ENCODE peak calls at places on chromosomes 16 and 17, in nine cellular contexts. L is CD8-positive, alpha-beta memory T cell; G is effector memory CD4-positive, alpha-beta T cell; J is ascending aorta; N is Peyer's patch; E is right lobe of liver; B is tibial artery; A is fibroblast of lung; T is heart right ventricle. I is an unnamed sample.

GRCh38 chr17:56594528-56595418 is 1.3 kb downstream of the NOG start:
- DNase-seq in J (no peak), N (no peak), A (no peak), B (no peak), E (no peak), G (no peak), T (no peak), L (no peak), I (no peak)

GRCh38 chr17:76884995-76885896 is 17.0 kb downstream of the MGAT5B start:
- DNase-seq in A (no peak), B (no peak), E (no peak), G (no peak), T (no peak), L (no peak), J (no peak), N (no peak), I (no peak)

GRCh38 chr16:72836985-72837384 is 210.9 kb downstream of the ZFHX3 start:
- DNase-seq in E (no peak), J (no peak), A (no peak), G (no peak), B (no peak), N (no peak), L (no peak), T (no peak), I (no peak)

GRCh38 chr17:75783803-75784472 is 668 bp upstream of the UNK start:
- DNase-seq in B (no peak), N (no peak), E (peak; percentile 68), A (no peak), T (no peak), G (no peak), J (peak; percentile 75), L (no peak), I (no peak)

GRCh38 chr17:63675607-63676539 is 24.1 kb downstream of the LIMD2 start:
- DNase-seq in N (peak; percentile 76), B (peak; percentile 90), L (no peak), A (peak; percentile 90), J (peak; percentile 94), G (no peak), E (peak; percentile 85), T (peak; percentile 64), I (no peak)

GRCh38 chr17:49112936-49113335 is 19.6 kb upstream of the B4GALNT2 start:
- DNase-seq in N (no peak), J (no peak), L (no peak), B (no peak), G (no peak), A (no peak), E (no peak), T (no peak), I (no peak)

GRCh38 chr17:73571524-73572130 is 72.6 kb downstream of the SDK2 start:
- DNase-seq in L (no peak), T (no peak), J (no peak), B (no peak), E (no peak), A (no peak), G (no peak), N (no peak), I (no peak)

GRCh38 chr17:48100591-48101011 is 677 bp downstream of the CBX1 start:
- DNase-seq in A (peak; percentile 66), E (peak; percentile 63), J (peak; percentile 79), G (no peak), B (peak; percentile 41), T (peak; percentile 42), L (no peak), N (no peak), I (peak; percentile 58)

GRCh38 chr17:17055286-17056166 is 13.3 kb downstream of the MPRIP start:
- DNase-seq in A (no peak), T (no peak), G (no peak), L (no peak), B (no peak), J (peak; percentile 71), E (no peak), N (no peak), I (no peak)

GRCh38 chr16:83994087-83994486 is 26.0 kb downstream of the NECAB2 start:
- DNase-seq in T (no peak), E (no peak), L (peak; percentile 43), A (peak; percentile 91), J (no peak), G (no peak), B (no peak), N (no peak), I (no peak)

GRCh38 chr17:1714980-1715802 is 5.0 kb upstream of the TLCD2 start:
- DNase-seq in N (peak; percentile 93), T (peak; percentile 92), L (peak; percentile 65), G (no peak), A (peak; percentile 95), E (peak; percentile 95), B (peak; percentile 93), J (peak; percentile 96), I (no peak)

GRCh38 chr17:28485049-28485448 is 11.6 kb downstream of the SLC13A2 start:
- DNase-seq in E (no peak), G (no peak), L (no peak), N (no peak), J (no peak), B (no peak), A (no peak), T (no peak), I (no peak)

GRCh38 chr16:19289805-19290490 is 4.4 kb downstream of the CLEC19A start:
- DNase-seq in E (no peak), A (no peak), J (no peak), N (no peak), G (no peak), B (no peak), T (no peak), L (no peak), I (no peak)

GRCh38 chr17:61296058-61296457 is 103.6 kb upstream of the TBX2 start:
- DNase-seq in A (no peak), N (no peak), L (no peak), G (no peak), T (no peak), B (no peak), E (no peak), J (no peak), I (no peak)

GRCh38 chr16:67562918-67563707 is 787 bp downstream of the CTCF start:
- DNase-seq in G (peak; percentile 35), L (peak; percentile 79), J (peak; percentile 77), N (peak; percentile 82), E (peak; percentile 80), A (peak; percentile 38), B (no peak), T (peak; percentile 73), I (no peak)

GRCh38 chr16:19393226-19394074 is 24.2 kb upstream of the TMC5 start:
- DNase-seq in G (no peak), L (no peak), A (peak; percentile 25), N (no peak), T (no peak), B (no peak), E (no peak), J (no peak), I (no peak)

DNA sequence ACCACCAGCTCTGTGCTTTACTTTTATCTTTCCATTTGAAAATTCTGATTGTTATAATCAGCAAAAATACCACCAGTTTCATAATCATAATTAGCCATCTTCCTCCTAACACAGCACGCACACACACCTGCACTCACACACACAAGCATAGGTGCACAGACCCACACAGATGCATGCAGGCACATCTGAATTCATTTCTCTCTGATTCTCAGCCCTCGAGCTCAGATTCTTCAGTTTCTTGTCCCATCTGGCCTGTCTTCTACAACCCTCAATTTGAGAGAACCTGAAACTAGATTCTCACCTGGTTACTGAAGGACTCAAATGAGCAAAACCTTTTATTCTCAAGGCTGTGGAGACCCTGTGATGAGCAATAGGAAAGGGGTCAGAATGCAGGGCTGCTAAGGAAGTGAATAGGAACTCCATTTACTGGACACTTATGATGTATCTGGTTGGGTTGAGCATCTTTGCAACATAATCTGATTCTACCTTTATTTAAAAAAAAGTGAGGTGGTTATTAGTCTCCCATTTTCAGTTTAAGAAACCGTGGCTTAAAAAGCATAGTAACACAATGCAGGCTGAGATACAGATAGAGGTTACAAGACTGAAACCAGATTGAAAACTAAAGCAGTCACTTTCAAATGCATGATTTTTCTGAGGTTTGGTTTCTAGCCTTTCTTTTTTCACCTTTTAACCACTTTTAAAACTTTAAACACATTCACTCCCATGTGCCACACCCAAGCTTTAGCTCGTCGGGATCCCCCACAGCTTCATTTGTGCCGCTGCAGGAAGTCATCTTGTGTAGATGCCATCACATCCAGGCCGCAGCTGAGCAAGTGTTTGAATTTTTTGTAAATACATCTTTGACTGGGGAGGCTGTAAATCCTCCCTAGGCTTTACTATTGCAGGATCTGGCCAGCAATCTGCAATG is 9.4 kb downstream of the KRT33A start:
- DNase-seq in T (no peak), A (no peak), G (peak; percentile 34), J (no peak), L (peak; percentile 87), B (no peak), N (no peak), E (no peak), I (no peak)
- H3K4me1 ChIP-seq in T (no peaks in the 10 kb centered on the region), A (no peaks in the 10 kb centered on the region), G (peaks cover 25% of the 10 kb centered on the region), J (no peaks in the 10 kb centered on the region), L (peaks cover 63% of the 10 kb centered on the region), B (no peaks in the 10 kb centered on the region), N (no peaks in the 10 kb centered on the region), E (no peaks in the 10 kb centered on the region), I (no peaks in the 10 kb centered on the region)

DNA sequence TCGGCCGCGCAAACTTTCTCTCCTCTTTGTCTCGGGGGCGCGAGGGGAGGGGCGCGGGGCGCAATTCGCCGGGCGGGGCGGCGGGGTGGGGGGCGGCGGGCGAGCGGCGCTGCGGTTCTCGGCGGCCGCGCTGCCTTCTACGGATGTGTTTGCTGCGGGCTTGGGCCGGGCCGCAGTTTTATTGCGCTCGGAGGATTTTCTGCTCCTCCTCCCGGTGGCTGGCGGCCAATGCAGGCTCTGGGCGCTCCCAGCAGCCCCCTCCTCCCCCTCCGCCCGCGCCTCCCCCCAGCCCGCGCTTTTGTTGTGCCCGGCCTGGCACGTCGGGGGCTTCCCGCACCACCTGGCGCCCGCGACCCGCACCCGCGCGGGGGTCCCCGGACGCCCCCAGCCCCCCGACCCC is at the start of gene TIMP2:
- DNase-seq in J (peak; percentile 90), E (peak; percentile 90), N (peak; percentile 86), T (peak; percentile 92), G (peak; percentile 39), B (peak; percentile 88), L (peak; percentile 70), A (peak; percentile 89), I (no peak)
- H3K27ac ChIP-seq in J (peak within 1 kb of the TSS; percentile 96), E (peak within 1 kb of the TSS; percentile 79), N (peak within 1 kb of the TSS; percentile 97), T (peak within 1 kb of the TSS; percentile 94), G (no peak within 1 kb of the TSS), B (peak within 1 kb of the TSS; percentile 96), L (no peak within 1 kb of the TSS), A (peak within 1 kb of the TSS; percentile 90), I (no peak within 1 kb of the TSS)

DNA sequence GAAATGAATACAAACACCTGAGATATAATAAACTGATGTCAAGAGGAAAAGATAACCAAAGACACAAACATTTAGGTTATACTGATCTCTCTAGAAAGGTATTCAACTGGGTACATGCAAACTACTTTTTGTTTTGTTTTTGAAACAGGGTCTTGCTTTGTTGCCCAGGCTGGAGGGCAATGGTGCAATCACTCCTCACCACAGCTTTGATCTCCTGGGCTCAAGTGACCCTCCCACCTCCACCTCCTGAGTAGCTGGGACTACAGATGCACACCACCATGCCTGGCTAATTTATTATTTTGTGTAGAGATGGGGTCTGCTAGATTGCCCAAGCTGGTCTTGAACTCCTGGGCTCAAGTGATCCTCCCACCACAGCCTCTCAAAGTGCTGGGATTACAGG is 38.1 kb downstream of the TEKT5 start:
- DNase-seq in T (no peak), B (no peak), A (no peak), E (no peak), L (no peak), J (no peak), N (no peak), G (no peak), I (no peak)
- H3K4me3 ChIP-seq in T (no peak overlapping the region), B (no peak overlapping the region), A (no peak overlapping the region), E (no peak overlapping the region), L (no peak overlapping the region), J (no peak overlapping the region), N (no peak overlapping the region), G (no peak overlapping the region), I (no peak overlapping the region)

GRCh38 chr17:82861393-82861775 is 21.6 kb upstream of the ZNF750 start:
- DNase-seq in T (no peak), J (no peak), G (no peak), L (no peak), E (no peak), N (peak; percentile 41), B (no peak), A (no peak), I (no peak)
- H3K4me1 ChIP-seq in T (peaks cover 46% of the 10 kb centered on the region), J (no peaks in the 10 kb centered on the region), G (peaks cover 70% of the 10 kb centered on the region), L (peaks cover 78% of the 10 kb centered on the region), E (no peaks in the 10 kb centered on the region), N (peaks cover 4% of the 10 kb centered on the region), B (no peaks in the 10 kb centered on the region), A (peaks cover 9% of the 10 kb centered on the region), I (peaks cover 2% of the 10 kb centered on the region)